ENCODE peak calls at places on chromosomes 5 and 9, in four cellular contexts. G, X, S and P are unnamed samples.

GRCh38 chr5:171483453-171484177 is 64.2 kb downstream of the FGF18 start:
- DNase-seq in G (no peak), X (no peak), S (no peak), P (no peak)

GRCh38 chr5:96896285-96896711 is 20.0 kb downstream of the ERAP2 start:
- DNase-seq in G (no peak), X (no peak), S (no peak), P (no peak)

GRCh38 chr9:98993570-98993945 is 49.9 kb downstream of the COL15A1 start:
- DNase-seq in G (peak), X (no peak), S (no peak), P (no peak)

GRCh38 chr9:72457366-72457765 is 64.0 kb upstream of the TMC1 start:
- DNase-seq in G (no peak), X (no peak), S (no peak), P (no peak)

GRCh38 chr5:127492854-127493738 is 24.3 kb upstream of the PRRC1 start:
- DNase-seq in G (peak), X (no peak), S (peak), P (no peak)

GRCh38 chr9:4228606-4229005 is 71.3 kb downstream of the GLIS3 start:
- DNase-seq in G (no peak), X (no peak), S (no peak), P (no peak)

GRCh38 chr9:83512621-83513020 is 25.6 kb downstream of the FRMD3 start:
- DNase-seq in G (no peak), X (no peak), S (no peak), P (no peak)

GRCh38 chr5:139795074-139796001 is at the start of gene PSD2:
- DNase-seq in G (no peak), X (peak), S (no peak), P (no peak)

GRCh38 chr5:181204561-181205401 is at the start of gene TRIM7:
- DNase-seq in G (no peak), X (no peak), S (no peak), P (no peak)

GRCh38 chr5:40043916-40044315 is 619.1 kb upstream of the DAB2 start:
- DNase-seq in G (no peak), X (no peak), S (no peak), P (no peak)

GRCh38 chr9:27534131-27534530 is 4.5 kb upstream of the MOB3B start:
- DNase-seq in G (no peak), X (no peak), S (no peak), P (no peak)

GRCh38 chr9:116355153-116355827 is 201.7 kb downstream of the PAPPA start:
- DNase-seq in G (no peak), X (no peak), S (peak), P (no peak)

GRCh38 chr9:34396276-34397214 is 19.8 kb upstream of the MYORG start:
- DNase-seq in G (no peak), X (no peak), S (no peak), P (no peak)

GRCh38 chr5:32014345-32014744 is 159.8 kb downstream of the GOLPH3 start:
- DNase-seq in G (no peak), X (no peak), S (no peak), P (no peak)

GRCh38 chr5:32020271-32020670 is 153.8 kb downstream of the GOLPH3 start:
- DNase-seq in G (peak), X (no peak), S (no peak), P (no peak)

GRCh38 chr5:32018476-32019436 is 155.4 kb downstream of the GOLPH3 start:
- DNase-seq in G (no peak), X (no peak), S (no peak), P (no peak)

GRCh38 chr5:32020971-32021370 is 153.1 kb downstream of the GOLPH3 start:
- DNase-seq in G (no peak), X (no peak), S (no peak), P (no peak)

GRCh38 chr5:32017638-32018429 is 156.3 kb downstream of the GOLPH3 start:
- DNase-seq in G (no peak), X (no peak), S (no peak), P (no peak)
- TF ChIP-seq YY1 in G (no peak), X (no peak), S (no peak), P (no peak)

DNA sequence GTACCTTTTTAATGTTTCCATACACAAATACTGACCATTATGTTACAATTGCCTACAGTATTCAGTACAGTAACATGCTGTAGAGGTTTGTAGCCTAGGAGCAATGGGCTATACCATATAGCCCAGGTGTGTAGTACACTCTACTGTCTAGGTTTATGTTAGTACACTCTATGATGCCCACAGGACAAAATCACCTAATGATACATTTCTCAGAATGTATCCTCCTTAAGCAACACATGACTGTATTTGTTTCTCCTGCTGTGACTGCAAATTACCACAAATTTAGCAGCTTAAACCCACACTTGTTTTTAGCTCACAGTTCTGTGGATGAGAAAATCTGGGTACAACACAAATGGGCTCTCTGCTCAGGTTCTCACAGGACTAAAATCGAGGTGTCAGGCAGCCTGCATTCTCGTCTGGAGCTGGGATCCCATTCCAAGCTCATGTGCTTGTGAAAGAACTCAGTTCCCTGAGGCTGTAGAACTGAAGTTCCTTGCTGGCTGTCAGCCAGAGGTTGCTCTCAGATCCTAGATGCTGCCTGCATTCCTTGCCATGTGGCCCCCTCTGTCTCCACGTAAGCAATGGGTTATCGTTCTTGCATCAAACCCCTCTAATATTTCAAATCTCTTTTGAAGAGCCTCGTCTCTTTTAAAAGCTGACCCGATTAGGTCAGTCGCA is 38.6 kb upstream of the PIK3R1 start:
- DNase-seq in G (no peak), X (no peak), S (no peak), P (no peak)
- TF ChIP-seq SUZ12 in G (no peak), X (no peak), S (no peak), P (no peak)

DNA sequence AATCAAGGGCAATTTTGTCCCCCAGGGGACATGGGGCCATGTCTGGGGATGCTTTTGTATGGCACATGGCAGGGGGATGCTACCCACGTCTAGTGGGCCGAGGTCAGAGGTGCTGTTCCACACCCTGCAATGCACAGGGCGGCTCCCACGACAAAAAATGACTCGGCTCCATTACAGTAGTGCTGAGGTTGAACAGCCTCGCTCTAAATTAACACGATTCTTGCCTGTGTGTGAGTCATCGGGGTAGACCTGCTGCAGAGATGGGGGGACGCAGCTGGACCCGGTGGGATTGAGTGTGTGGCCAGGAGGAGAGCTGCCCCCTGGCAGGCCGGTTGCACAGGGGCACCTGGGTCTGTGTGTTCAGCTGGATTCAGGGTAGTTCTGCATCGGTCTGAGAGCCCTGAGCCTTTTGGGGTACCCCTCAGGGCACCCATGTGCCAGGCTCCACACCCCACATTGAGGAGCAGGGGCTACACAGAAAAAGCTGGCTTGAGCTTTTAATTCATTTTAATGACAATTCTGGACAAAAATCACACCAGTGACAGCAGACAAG is 20.0 kb upstream of the COL5A1 start:
- DNase-seq in G (no peak), X (no peak), S (no peak), P (no peak)
- TF ChIP-seq YY1 in G (no peak), X (no peak), S (no peak), P (no peak)

GRCh38 chr5:38342261-38342660 is 83.9 kb downstream of the EGFLAM start:
- DNase-seq in G (no peak), X (no peak), S (no peak), P (no peak)

GRCh38 chr5:38344891-38345290 is 86.5 kb downstream of the EGFLAM start:
- DNase-seq in G (no peak), X (no peak), S (no peak), P (no peak)

GRCh38 chr5:38347896-38348295 is 89.5 kb downstream of the EGFLAM start:
- DNase-seq in G (no peak), X (no peak), S (no peak), P (no peak)

GRCh38 chr5:38346593-38346992 is 88.2 kb downstream of the EGFLAM start:
- DNase-seq in G (no peak), X (no peak), S (no peak), P (no peak)

DNA sequence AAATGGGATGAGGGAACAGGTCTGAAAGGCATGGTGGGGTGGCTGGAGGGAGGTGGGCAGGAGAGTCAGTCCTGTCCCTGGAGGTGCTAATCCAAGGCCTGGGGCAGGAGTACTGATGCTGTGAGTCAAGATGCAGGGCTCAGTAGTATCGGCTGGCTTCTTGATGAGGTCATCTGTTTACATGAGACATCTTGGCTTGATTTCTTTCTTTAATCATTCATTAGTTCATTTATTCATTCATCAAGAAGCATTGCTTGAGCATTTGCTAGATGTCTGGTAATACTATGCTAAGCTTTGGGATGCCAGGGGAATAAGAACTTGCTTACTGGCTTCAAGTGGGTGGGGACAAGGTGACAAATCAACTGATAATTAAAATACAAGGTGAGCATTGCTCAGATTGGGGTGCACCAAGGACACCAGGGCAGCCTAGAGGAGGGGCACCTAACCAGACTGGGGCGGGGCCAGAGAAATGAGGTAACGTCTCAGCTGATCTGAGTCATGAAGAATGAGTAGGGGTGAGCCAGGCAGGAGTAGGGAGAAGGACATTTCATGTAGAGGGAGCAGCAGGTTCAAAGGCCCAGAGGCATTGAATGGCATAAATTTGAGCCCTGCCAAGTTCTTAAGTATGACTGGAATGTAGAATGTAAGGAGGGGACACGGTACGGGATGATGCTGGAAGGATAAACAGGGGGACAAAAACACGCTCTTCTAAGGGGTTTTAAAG is 88.8 kb downstream of the EGFLAM start:
- DNase-seq in G (no peak), X (no peak), S (no peak), P (no peak)
- TF ChIP-seq SUZ12 in G (no peak), X (no peak), S (no peak), P (no peak)

DNA sequence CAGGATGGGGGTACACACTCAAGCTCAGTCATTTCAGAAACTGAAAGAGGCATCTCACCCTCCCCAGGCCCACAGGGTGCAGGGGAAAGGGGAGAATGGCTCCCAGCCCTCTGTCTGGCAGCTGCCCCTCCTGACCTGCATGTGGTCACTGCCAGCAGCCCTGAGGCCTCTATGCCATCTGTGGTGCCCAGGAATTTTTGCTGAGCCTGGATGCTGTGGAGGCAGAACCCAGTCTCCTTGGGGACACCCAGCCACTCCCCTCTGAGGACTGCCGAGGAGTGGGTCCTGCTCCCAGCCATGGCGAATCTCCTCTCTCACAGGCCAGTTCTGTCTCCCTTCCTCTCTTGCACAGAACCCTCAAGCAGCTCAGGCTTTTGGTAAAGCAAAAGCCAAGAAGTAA is 104.0 kb upstream of the ALDH1B1 start:
- DNase-seq in G (no peak), X (no peak), S (no peak), P (no peak)
- TF ChIP-seq YY1 in G (no peak), X (no peak), S (no peak), P (no peak)

GRCh38 chr5:130096488-130096887 is 192.2 kb downstream of the CHSY3 start:
- DNase-seq in G (no peak), X (no peak), S (no peak), P (no peak)
- TF ChIP-seq SUZ12 in G (no peak), X (no peak), S (no peak), P (no peak)

DNA sequence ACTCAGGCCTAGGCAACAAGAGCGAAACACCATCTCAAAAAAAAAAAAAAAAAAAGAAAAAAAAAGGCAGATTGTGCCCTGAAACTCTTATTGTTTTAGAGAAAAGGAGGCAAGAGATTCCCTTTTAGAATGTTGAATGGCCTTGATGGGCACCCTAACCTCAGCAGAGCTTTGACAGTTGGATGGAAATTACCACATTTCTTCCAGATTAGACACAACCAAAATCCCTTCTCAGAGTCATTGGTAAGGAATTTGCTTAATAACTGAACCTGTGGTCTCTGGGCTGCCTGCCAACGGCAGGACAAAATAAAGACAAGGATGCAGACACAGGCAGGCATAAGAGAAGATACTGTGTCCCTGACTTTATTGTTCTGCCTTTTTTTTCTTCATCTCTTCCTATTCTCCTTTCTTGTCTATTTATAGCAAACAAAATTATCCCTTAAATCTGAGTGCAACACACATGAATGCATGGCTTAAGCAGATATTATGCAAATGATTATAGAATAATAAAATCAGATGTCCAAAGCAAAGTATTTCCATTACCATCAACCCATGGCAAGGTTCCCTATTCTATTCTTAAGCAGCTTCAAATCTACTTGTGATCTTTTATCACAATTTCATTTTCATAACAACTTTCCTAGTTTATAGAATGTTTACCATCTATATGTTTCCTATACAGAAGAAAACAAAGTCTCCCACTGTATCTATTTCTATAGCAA is 37.3 kb upstream of the TRIO start:
- DNase-seq in G (no peak), X (no peak), S (peak), P (no peak)
- TF ChIP-seq YY1 in G (no peak), X (no peak), S (no peak), P (no peak)